ENCODE peak calls at places on chromosome 14, in nine cellular contexts. One of them, this sample, is unnamed.

GRCh38 chr14:20436363-20436755 is 393 bp upstream of the KLHL33 start:
- DNase-seq in K562: no peak
- DNase-seq in suprapubic skin: no peak
- DNase-seq in HCT116: no peak
- DNase-seq in sigmoid colon: no peak
- DNase-seq in prostate gland: no peak
- DNase-seq in stomach: no peak
- DNase-seq in GM12878: no peak
- DNase-seq in upper lobe of left lung: no peak
- DNase-seq in this sample: no peak

GRCh38 chr14:74516451-74517155 is 23.0 kb downstream of the ISCA2 start:
- DNase-seq in sigmoid colon: peak
- DNase-seq in K562: no peak
- DNase-seq in GM12878: no peak
- DNase-seq in prostate gland: no peak
- DNase-seq in upper lobe of left lung: no peak
- DNase-seq in HCT116: no peak
- DNase-seq in suprapubic skin: no peak
- DNase-seq in stomach: no peak
- DNase-seq in this sample: no peak

GRCh38 chr14:31425905-31426304 is 5.6 kb upstream of the HEATR5A start:
- DNase-seq in upper lobe of left lung: no peak
- DNase-seq in sigmoid colon: no peak
- DNase-seq in prostate gland: no peak
- DNase-seq in stomach: no peak
- DNase-seq in GM12878: no peak
- DNase-seq in K562: no peak
- DNase-seq in suprapubic skin: no peak
- DNase-seq in HCT116: no peak
- DNase-seq in this sample: no peak

GRCh38 chr14:23544511-23545447 is 6.8 kb downstream of the ZFHX2 start:
- DNase-seq in prostate gland: no peak
- DNase-seq in GM12878: no peak
- DNase-seq in upper lobe of left lung: no peak
- DNase-seq in stomach: no peak
- DNase-seq in sigmoid colon: no peak
- DNase-seq in HCT116: no peak
- DNase-seq in suprapubic skin: no peak
- DNase-seq in K562: peak
- DNase-seq in this sample: peak

GRCh38 chr14:26199599-26200370 is 398.0 kb downstream of the NOVA1 start:
- DNase-seq in K562: no peak
- DNase-seq in upper lobe of left lung: no peak
- DNase-seq in HCT116: no peak
- DNase-seq in GM12878: no peak
- DNase-seq in suprapubic skin: no peak
- DNase-seq in stomach: no peak
- DNase-seq in prostate gland: no peak
- DNase-seq in sigmoid colon: no peak
- DNase-seq in this sample: no peak

GRCh38 chr14:53452005-53452678 is 299.0 kb upstream of the DDHD1 start:
- DNase-seq in suprapubic skin: no peak
- DNase-seq in K562: no peak
- DNase-seq in upper lobe of left lung: no peak
- DNase-seq in sigmoid colon: no peak
- DNase-seq in HCT116: no peak
- DNase-seq in GM12878: no peak
- DNase-seq in stomach: no peak
- DNase-seq in prostate gland: no peak
- DNase-seq in this sample: peak

GRCh38 chr14:54642950-54643695 is 76.2 kb downstream of the SAMD4A start:
- DNase-seq in suprapubic skin: no peak
- DNase-seq in HCT116: no peak
- DNase-seq in prostate gland: no peak
- DNase-seq in GM12878: no peak
- DNase-seq in stomach: no peak
- DNase-seq in upper lobe of left lung: no peak
- DNase-seq in sigmoid colon: no peak
- DNase-seq in K562: no peak
- DNase-seq in this sample: no peak

GRCh38 chr14:29348504-29348903 is 579.1 kb downstream of the PRKD1 start:
- DNase-seq in GM12878: no peak
- DNase-seq in stomach: no peak
- DNase-seq in suprapubic skin: no peak
- DNase-seq in K562: no peak
- DNase-seq in prostate gland: no peak
- DNase-seq in sigmoid colon: no peak
- DNase-seq in upper lobe of left lung: no peak
- DNase-seq in HCT116: no peak
- DNase-seq in this sample: no peak

GRCh38 chr14:24071144-24071697 is at the start of gene CPNE6:
- DNase-seq in stomach: no peak
- DNase-seq in suprapubic skin: no peak
- DNase-seq in K562: no peak
- DNase-seq in sigmoid colon: no peak
- DNase-seq in prostate gland: no peak
- DNase-seq in upper lobe of left lung: no peak
- DNase-seq in HCT116: no peak
- DNase-seq in GM12878: no peak
- DNase-seq in this sample: no peak

GRCh38 chr14:64680013-64680674 is 24.1 kb upstream of the PLEKHG3 start:
- DNase-seq in sigmoid colon: no peak
- DNase-seq in upper lobe of left lung: no peak
- DNase-seq in K562: no peak
- DNase-seq in suprapubic skin: no peak
- DNase-seq in GM12878: no peak
- DNase-seq in stomach: peak
- DNase-seq in HCT116: no peak
- DNase-seq in prostate gland: peak
- DNase-seq in this sample: peak

GRCh38 chr14:95192306-95192705 is 35.0 kb upstream of the DICER1 start:
- DNase-seq in GM12878: no peak
- DNase-seq in prostate gland: no peak
- DNase-seq in upper lobe of left lung: no peak
- DNase-seq in sigmoid colon: no peak
- DNase-seq in stomach: no peak
- DNase-seq in suprapubic skin: no peak
- DNase-seq in K562: no peak
- DNase-seq in HCT116: no peak
- DNase-seq in this sample: no peak

GRCh38 chr14:52399886-52400599 is 85.9 kb downstream of the PTGER2 start:
- DNase-seq in suprapubic skin: no peak
- DNase-seq in stomach: no peak
- DNase-seq in K562: no peak
- DNase-seq in prostate gland: no peak
- DNase-seq in upper lobe of left lung: no peak
- DNase-seq in GM12878: no peak
- DNase-seq in sigmoid colon: no peak
- DNase-seq in HCT116: peak
- DNase-seq in this sample: peak

DNA sequence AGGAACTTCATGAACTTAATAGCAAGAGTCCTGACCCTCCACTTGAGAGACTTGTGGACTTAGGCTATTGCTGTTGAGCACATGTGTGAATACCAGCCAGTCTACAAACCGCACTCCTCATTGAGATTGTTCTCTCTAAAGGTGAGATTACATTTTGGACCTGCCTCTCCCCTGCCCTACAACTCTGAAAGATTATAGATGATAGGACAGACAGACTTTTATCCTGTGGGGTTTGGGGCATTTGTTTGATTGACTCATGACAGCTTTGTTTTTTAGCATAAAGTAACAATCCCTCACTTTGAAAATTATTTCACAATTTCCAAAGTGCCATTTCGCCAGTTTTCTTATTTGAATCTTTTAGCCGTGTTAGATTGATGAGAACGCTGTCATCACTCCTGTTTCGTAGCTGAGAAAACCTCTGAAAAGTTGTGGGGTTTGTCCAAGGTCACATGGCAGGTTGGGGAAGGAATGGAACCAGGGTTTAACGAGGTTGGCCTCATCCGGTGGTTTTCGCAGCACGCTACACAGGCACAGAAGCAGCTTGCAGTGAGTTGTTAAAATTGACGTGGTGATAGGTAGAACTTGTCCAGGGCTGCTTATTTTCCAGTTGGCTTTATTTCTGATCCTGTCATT is 836 bp downstream of the EVL start:
- DNase-seq in HCT116: no peak
- DNase-seq in K562: no peak
- DNase-seq in GM12878: peak
- DNase-seq in prostate gland: no peak
- DNase-seq in upper lobe of left lung: peak
- DNase-seq in sigmoid colon: no peak
- DNase-seq in stomach: peak
- DNase-seq in suprapubic skin: no peak
- DNase-seq in this sample: peak
- TF ChIP-seq POLR2AphosphoS5 in HCT116: no peak
- TF ChIP-seq POLR2AphosphoS5 in K562: no peak
- TF ChIP-seq POLR2AphosphoS5 in GM12878: peak
- TF ChIP-seq POLR2AphosphoS5 in prostate gland: no peak
- TF ChIP-seq POLR2AphosphoS5 in upper lobe of left lung: peak
- TF ChIP-seq POLR2AphosphoS5 in sigmoid colon: no peak
- TF ChIP-seq POLR2AphosphoS5 in stomach: peak
- TF ChIP-seq POLR2AphosphoS5 in suprapubic skin: no peak
- TF ChIP-seq POLR2AphosphoS5 in this sample: peak

GRCh38 chr14:105087963-105088811 is 23.0 kb upstream of the GPR132 start:
- DNase-seq in sigmoid colon: peak
- DNase-seq in stomach: peak
- DNase-seq in prostate gland: no peak
- DNase-seq in suprapubic skin: peak
- DNase-seq in upper lobe of left lung: peak
- DNase-seq in HCT116: no peak
- DNase-seq in K562: peak
- DNase-seq in GM12878: no peak
- DNase-seq in this sample: peak

GRCh38 chr14:105088812-105089745 is 23.8 kb upstream of the GPR132 start:
- DNase-seq in K562: no peak
- DNase-seq in GM12878: no peak
- DNase-seq in stomach: peak
- DNase-seq in suprapubic skin: peak
- DNase-seq in sigmoid colon: peak
- DNase-seq in HCT116: no peak
- DNase-seq in upper lobe of left lung: peak
- DNase-seq in prostate gland: no peak
- DNase-seq in this sample: no peak

GRCh38 chr14:105086833-105087307 is 21.6 kb upstream of the GPR132 start:
- DNase-seq in prostate gland: peak
- DNase-seq in K562: peak
- DNase-seq in GM12878: no peak
- DNase-seq in stomach: peak
- DNase-seq in upper lobe of left lung: peak
- DNase-seq in HCT116: peak
- DNase-seq in suprapubic skin: peak
- DNase-seq in sigmoid colon: peak
- DNase-seq in this sample: peak

GRCh38 chr14:105085766-105086165 is 20.5 kb upstream of the GPR132 start:
- DNase-seq in prostate gland: no peak
- DNase-seq in K562: no peak
- DNase-seq in GM12878: no peak
- DNase-seq in suprapubic skin: peak
- DNase-seq in HCT116: no peak
- DNase-seq in upper lobe of left lung: peak
- DNase-seq in stomach: peak
- DNase-seq in sigmoid colon: peak
- DNase-seq in this sample: no peak

GRCh38 chr14:105087308-105087962 is 22.2 kb upstream of the GPR132 start:
- DNase-seq in K562: peak
- DNase-seq in prostate gland: peak
- DNase-seq in stomach: peak
- DNase-seq in upper lobe of left lung: peak
- DNase-seq in suprapubic skin: peak
- DNase-seq in HCT116: no peak
- DNase-seq in GM12878: no peak
- DNase-seq in sigmoid colon: peak
- DNase-seq in this sample: no peak
- TF ChIP-seq POLR2AphosphoS5 in K562: no peak
- TF ChIP-seq POLR2AphosphoS5 in prostate gland: no peak
- TF ChIP-seq POLR2AphosphoS5 in stomach: no peak
- TF ChIP-seq POLR2AphosphoS5 in upper lobe of left lung: no peak
- TF ChIP-seq POLR2AphosphoS5 in suprapubic skin: no peak
- TF ChIP-seq POLR2AphosphoS5 in HCT116: no peak
- TF ChIP-seq POLR2AphosphoS5 in GM12878: no peak
- TF ChIP-seq POLR2AphosphoS5 in sigmoid colon: peak
- TF ChIP-seq POLR2AphosphoS5 in this sample: peak

DNA sequence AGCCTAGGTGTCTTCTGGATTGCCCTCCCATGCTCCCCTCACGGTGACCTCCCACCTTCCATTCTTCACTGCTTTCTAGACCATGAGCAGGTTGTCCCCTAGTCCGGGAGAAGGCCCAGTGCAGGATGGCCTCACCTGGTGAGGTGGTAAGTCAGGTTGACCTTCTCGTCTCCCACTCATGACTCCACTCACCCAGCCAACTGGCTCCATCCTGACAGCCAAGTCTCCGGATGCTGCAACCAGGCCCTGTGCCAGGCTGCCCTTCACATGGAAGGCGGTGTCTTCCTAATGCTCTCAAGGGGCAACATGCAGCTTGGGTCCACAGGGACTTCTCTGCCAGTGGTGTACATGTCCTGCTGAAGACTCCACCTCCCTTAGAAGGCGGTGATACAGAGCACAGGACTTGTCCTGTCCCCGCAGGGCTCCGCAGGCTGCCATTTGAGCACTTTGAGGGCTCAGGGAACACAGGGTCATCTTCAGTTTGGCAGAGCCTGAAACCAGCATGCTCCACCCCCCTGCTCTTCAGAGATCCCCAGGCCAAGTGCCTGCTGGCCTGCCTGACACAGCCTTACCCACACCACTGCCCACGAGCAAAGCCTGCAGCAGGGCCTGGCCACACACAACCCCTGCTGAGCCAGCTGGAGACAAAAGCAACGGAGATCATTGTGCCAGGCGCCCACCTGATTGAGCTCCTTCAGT is 25.4 kb downstream of the BATF start:
- DNase-seq in suprapubic skin: no peak
- DNase-seq in HCT116: no peak
- DNase-seq in prostate gland: no peak
- DNase-seq in K562: no peak
- DNase-seq in sigmoid colon: no peak
- DNase-seq in GM12878: no peak
- DNase-seq in upper lobe of left lung: no peak
- DNase-seq in stomach: no peak
- DNase-seq in this sample: no peak
- TF ChIP-seq POLR2AphosphoS5 in suprapubic skin: no peak
- TF ChIP-seq POLR2AphosphoS5 in HCT116: no peak
- TF ChIP-seq POLR2AphosphoS5 in prostate gland: no peak
- TF ChIP-seq POLR2AphosphoS5 in K562: no peak
- TF ChIP-seq POLR2AphosphoS5 in sigmoid colon: no peak
- TF ChIP-seq POLR2AphosphoS5 in GM12878: no peak
- TF ChIP-seq POLR2AphosphoS5 in upper lobe of left lung: no peak
- TF ChIP-seq POLR2AphosphoS5 in stomach: no peak
- TF ChIP-seq POLR2AphosphoS5 in this sample: no peak

DNA sequence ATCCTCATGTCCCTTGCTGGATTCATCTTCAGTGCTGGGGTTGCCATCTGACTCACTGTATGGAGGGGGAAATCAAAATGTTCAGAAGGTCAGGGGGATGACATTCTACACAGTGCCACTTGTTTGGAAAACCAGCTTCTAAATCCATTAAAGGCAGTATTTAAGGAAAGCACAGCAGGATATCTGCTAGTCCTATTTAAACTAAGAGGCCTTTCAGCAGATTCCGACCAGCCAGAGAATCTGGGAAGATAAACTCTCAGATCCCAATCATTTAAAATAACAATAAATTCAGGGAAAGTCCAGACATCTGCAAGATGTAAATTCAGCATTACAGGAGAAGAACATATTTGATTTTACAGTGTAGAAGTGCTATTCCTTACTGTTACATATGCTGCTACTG is 3.8 kb downstream of the SIX4 start:
- DNase-seq in sigmoid colon: no peak
- DNase-seq in K562: no peak
- DNase-seq in GM12878: no peak
- DNase-seq in prostate gland: no peak
- DNase-seq in suprapubic skin: no peak
- DNase-seq in stomach: no peak
- DNase-seq in upper lobe of left lung: no peak
- DNase-seq in HCT116: no peak
- DNase-seq in this sample: no peak
- TF ChIP-seq POLR2AphosphoS5 in sigmoid colon: no peak
- TF ChIP-seq POLR2AphosphoS5 in K562: no peak
- TF ChIP-seq POLR2AphosphoS5 in GM12878: no peak
- TF ChIP-seq POLR2AphosphoS5 in prostate gland: no peak
- TF ChIP-seq POLR2AphosphoS5 in suprapubic skin: no peak
- TF ChIP-seq POLR2AphosphoS5 in stomach: no peak
- TF ChIP-seq POLR2AphosphoS5 in upper lobe of left lung: no peak
- TF ChIP-seq POLR2AphosphoS5 in HCT116: no peak
- TF ChIP-seq POLR2AphosphoS5 in this sample: no peak